ENCODE peak calls at places on chromosomes 2 and 18, in five cellular contexts. K is cardiac muscle cell, I is astrocyte of the cerebellum, N is fibroblast of lung, V is fibroblast of the aortic adventitia. Q is an unnamed sample.

GRCh38 chr2:25279091-25279651 is 62.6 kb downstream of the DNMT3A start:
- DNase-seq in I (no peak), V (peak), K (no peak), N (peak), Q (no peak)

GRCh38 chr2:6080837-6081541 is 388.8 kb downstream of the SOX11 start:
- DNase-seq in V (no peak), N (no peak), K (peak), I (no peak), Q (no peak)

GRCh38 chr18:50143891-50144290 is 51.1 kb downstream of the MYO5B start:
- DNase-seq in I (no peak), V (no peak), N (no peak), K (no peak), Q (no peak)

GRCh38 chr2:221085376-221085900 is 486.7 kb downstream of the EPHA4 start:
- DNase-seq in K (no peak), N (peak), V (peak), I (peak), Q (no peak)

GRCh38 chr18:47881042-47881441 is 49.4 kb downstream of the SMAD2 start:
- DNase-seq in K (no peak), I (no peak), V (no peak), N (no peak), Q (no peak)

GRCh38 chr2:164725542-164725941 is 104.3 kb upstream of the GRB14 start:
- DNase-seq in N (no peak), K (no peak), I (no peak), V (no peak), Q (no peak)

GRCh38 chr2:228017784-228018183 is 146.4 kb downstream of the DAW1 start:
- DNase-seq in I (no peak), V (no peak), N (no peak), K (no peak), Q (no peak)

GRCh38 chr2:15363142-15363541 is 198.0 kb downstream of the NBAS start:
- DNase-seq in K (no peak), N (no peak), V (peak), I (no peak), Q (peak)

GRCh38 chr2:240705204-240705781 is 13.6 kb downstream of the AQP12A start:
- DNase-seq in N (no peak), V (no peak), K (no peak), I (no peak), Q (no peak)

GRCh38 chr2:61911510-61911909 is 6.0 kb downstream of the COMMD1 start:
- DNase-seq in N (no peak), V (no peak), I (no peak), K (peak), Q (no peak)

GRCh38 chr2:180324191-180324590 is 317.1 kb upstream of the CWC22 start:
- DNase-seq in I (no peak), K (no peak), V (peak), N (no peak), Q (no peak)

GRCh38 chr18:40852406-40852805 is 1102.6 kb upstream of the PIK3C3 start:
- DNase-seq in K (no peak), N (no peak), V (no peak), I (no peak), Q (no peak)

GRCh38 chr18:2914185-2914584 is 67.4 kb downstream of the EMILIN2 start:
- DNase-seq in K (peak), I (no peak), V (no peak), N (no peak), Q (no peak)

GRCh38 chr2:149169653-149170052 is 131.2 kb downstream of the LYPD6B start:
- DNase-seq in K (no peak), I (no peak), V (no peak), N (no peak), Q (no peak)

GRCh38 chr2:54557601-54558187 is 101.6 kb downstream of the SPTBN1 start:
- DNase-seq in N (peak), K (peak), V (peak), I (no peak), Q (peak)

GRCh38 chr2:32832821-32833220 is 113.9 kb upstream of the LTBP1 start:
- DNase-seq in I (peak), N (peak), V (peak), K (no peak), Q (peak)

GRCh38 chr2:529425-529824 is 147.8 kb downstream of the TMEM18 start:
- DNase-seq in I (no peak), K (peak), V (peak), N (peak), Q (peak)

GRCh38 chr2:187826023-187826422 is 271.8 kb upstream of the TFPI start:
- DNase-seq in V (peak), K (no peak), N (peak), I (peak), Q (peak)

GRCh38 chr18:63192171-63192884 is 127.2 kb downstream of the BCL2 start:
- DNase-seq in K (no peak), I (no peak), V (no peak), N (no peak), Q (no peak)

GRCh38 chr2:63888490-63889402 is 47.0 kb downstream of the UGP2 start:
- DNase-seq in V (peak), K (peak), I (peak), N (peak), Q (peak)

GRCh38 chr2:68436270-68436669 is 30.8 kb downstream of the FBXO48 start:
- DNase-seq in I (no peak), V (peak), K (no peak), N (no peak), Q (no peak)

GRCh38 chr2:18123211-18123570 is 244.7 kb downstream of the KCNS3 start:
- DNase-seq in V (no peak), K (no peak), I (no peak), N (no peak), Q (no peak)

GRCh38 chr2:18122544-18123210 is 244.2 kb downstream of the KCNS3 start:
- DNase-seq in N (no peak), I (no peak), V (peak), K (no peak), Q (no peak)

GRCh38 chr2:18118703-18119102 is 240.2 kb downstream of the KCNS3 start:
- DNase-seq in I (no peak), N (peak), K (no peak), V (peak), Q (peak)

GRCh38 chr2:18119883-18120282 is 241.4 kb downstream of the KCNS3 start:
- DNase-seq in N (peak), I (peak), V (peak), K (no peak), Q (peak)

GRCh38 chr2:18117592-18117991 is 239.1 kb downstream of the KCNS3 start:
- DNase-seq in I (no peak), K (peak), N (peak), V (peak), Q (peak)
- H3K4me3 ChIP-seq in I (no peak), K (no peak), N (no peak), V (no peak), Q (no peak)

DNA sequence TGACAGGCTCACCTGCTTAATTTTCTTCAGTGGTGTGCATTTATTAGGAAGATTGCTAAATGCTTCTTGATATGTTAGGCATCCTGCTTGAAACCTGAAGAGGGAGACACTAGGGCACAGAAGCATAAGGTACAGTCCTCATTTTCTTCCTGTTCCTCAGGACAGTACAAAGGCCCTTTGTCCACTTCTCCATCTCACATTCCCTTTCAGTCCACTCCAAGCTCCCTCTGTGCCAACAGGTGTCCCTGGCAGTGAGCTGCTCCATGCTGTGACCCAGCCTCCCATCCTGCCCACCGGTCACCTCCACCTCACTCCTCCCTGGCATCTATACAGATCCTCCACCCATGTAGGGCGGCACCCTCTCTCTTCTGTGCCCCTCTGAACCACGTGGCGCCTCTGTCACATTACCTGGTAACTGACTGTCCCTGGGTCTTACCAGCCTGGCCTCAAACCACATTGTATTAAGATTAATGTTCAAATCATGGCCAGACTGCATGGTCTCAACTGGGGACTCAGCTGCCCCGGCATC is 162.8 kb downstream of the VAPA start:
- DNase-seq in I (no peak), V (no peak), K (no peak), N (no peak), Q (no peak)
- TF ChIP-seq CTCF in I (peak), V (no peak), K (no peak), N (no peak), Q (no peak)

GRCh38 chr2:230694241-230694640 is 18.4 kb upstream of the CAB39 start:
- DNase-seq in V (no peak), K (no peak), I (no peak), N (no peak), Q (no peak)

GRCh38 chr2:230692760-230693159 is 19.9 kb upstream of the CAB39 start:
- DNase-seq in N (no peak), I (no peak), V (peak), K (no peak), Q (no peak)

GRCh38 chr2:230691005-230691647 is 21.5 kb upstream of the CAB39 start:
- DNase-seq in K (no peak), V (peak), N (no peak), I (peak), Q (peak)

GRCh38 chr2:230695551-230695950 is 17.1 kb upstream of the CAB39 start:
- DNase-seq in N (no peak), V (no peak), I (no peak), K (no peak), Q (no peak)

GRCh38 chr2:230693411-230693810 is 19.2 kb upstream of the CAB39 start:
- DNase-seq in N (no peak), K (no peak), V (no peak), I (no peak), Q (no peak)
- H3K4me3 ChIP-seq in N (no peak), K (no peak), V (no peak), I (no peak), Q (no peak)

GRCh38 chr2:99190548-99190947 is 9.6 kb downstream of the MRPL30 start:
- DNase-seq in V (no peak), I (no peak), K (no peak), N (no peak), Q (no peak)
- TF ChIP-seq CTCF in V (no peak), I (peak), K (no peak), N (peak), Q (peak)

GRCh38 chr18:24987933-24988840 is 363.8 kb downstream of the ZNF521 start:
- DNase-seq in V (no peak), N (no peak), K (no peak), I (no peak), Q (no peak)

GRCh38 chr18:24987271-24987932 is 364.6 kb downstream of the ZNF521 start:
- DNase-seq in I (no peak), V (peak), N (peak), K (no peak), Q (peak)

GRCh38 chr18:24983566-24983965 is 368.4 kb downstream of the ZNF521 start:
- DNase-seq in V (no peak), I (no peak), N (no peak), K (no peak), Q (no peak)

GRCh38 chr18:24985616-24986015 is 366.4 kb downstream of the ZNF521 start:
- DNase-seq in V (no peak), N (no peak), I (no peak), K (no peak), Q (peak)

DNA sequence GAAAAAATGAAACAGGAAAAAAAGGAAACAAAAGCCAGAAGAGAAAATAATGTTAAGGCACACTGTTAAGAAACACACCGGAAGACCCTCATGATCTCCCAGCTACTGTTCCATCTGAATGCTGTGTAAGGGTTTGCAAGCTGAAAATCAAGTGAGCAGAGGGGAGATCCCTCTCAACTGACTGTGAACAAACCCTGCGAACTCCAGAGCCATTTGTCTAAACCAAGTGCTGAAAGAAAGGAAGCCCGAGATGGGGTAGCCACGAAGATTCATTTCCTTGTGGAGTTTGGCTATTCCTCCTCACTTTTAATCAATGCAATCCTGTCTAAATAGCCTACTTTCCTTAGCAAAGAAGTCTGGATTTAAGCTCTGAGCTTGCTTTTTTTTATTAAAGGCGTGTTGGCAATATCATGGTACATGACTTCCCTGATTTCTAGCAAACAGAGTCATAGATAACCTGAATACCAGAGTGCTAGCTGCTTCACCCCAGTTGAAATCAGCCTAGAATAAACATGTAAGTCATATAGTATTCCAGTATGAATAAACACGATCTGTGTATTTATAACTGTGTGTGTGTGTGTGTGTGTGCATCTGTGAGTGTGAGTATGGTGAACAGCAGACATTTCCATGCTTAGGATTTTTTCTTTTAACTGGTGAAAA is 365.2 kb downstream of the ZNF521 start:
- DNase-seq in N (peak), K (peak), V (peak), I (no peak), Q (peak)
- H3K4me3 ChIP-seq in N (no peak), K (no peak), V (no peak), I (no peak), Q (no peak)

DNA sequence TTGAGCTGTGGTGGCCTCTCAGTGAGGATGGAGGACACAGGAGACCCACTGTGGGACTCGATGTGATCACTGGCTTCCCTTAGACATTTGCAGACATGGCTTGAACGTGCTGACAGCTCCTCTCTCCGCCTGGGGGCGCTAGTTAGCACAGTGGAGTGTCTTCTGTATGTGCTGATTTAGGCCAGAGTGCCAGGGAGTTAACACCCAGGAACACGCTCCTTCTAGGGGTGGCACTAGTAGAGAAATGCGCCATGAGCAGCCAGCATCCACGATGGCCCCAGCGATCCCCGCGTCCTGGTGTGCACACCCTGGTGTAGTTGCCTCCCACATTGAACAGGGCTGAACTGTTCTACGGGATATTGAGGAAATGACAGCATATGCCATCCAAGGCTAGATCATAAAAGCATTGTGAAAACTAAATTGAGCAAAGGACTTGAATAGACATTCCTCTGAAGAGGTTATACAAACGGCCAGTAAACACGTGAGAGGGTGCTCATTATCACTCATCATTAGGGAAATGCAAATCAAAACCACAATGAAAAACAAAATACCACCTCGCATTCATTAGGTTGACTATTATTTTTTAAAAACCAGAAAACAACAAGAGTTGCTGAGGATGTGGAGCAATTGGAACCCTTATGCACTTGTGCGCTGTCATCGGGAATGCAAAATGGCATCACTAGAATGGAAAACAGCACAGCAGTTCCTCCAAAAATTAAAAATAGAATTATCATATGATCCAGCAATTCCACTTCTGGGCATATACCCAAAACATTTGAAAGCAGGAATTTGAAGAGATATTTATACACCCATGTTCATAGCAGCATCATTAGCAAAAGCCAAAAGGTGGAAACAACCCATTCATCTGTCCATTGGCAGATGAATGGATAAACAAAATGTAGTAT is 11.6 kb upstream of the NMUR1 start:
- DNase-seq in N (no peak), K (no peak), V (peak), I (no peak), Q (no peak)
- TF ChIP-seq CTCF in N (peak), K (peak), V (no peak), I (no peak), Q (peak)

DNA sequence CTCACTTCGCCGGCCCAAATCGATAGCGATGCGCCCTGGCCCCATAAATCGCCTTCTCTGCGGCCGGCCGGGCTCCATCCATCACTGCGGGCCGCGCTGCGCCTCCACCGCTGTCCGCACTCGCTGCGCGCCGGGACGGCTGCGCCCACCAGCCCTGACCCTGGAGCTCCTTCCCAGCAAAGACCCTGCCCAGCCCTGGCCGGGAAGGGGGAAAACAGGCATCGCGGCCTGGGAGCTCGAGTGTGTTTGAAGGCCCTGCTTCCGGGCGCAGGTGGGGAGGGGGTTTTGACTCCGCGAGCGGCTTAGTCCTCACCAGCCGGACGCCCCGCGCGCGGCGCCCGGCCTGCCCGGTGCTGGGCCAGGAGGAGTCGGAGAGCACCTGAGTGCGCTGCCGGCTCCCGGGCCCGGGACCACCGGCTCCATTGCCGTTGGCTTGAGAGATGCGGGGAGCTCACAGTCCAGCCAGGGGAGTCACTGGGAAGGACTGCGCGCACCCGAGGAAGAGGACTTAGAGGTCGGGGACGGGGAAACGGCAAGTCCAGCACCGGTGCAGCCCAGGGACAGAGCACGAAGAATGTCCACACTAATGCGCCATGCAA is 1.1 kb downstream of the PAX8 start:
- DNase-seq in V (no peak), N (no peak), I (no peak), K (peak), Q (no peak)
- H3K4me3 ChIP-seq in V (no peak), N (no peak), I (peak), K (peak), Q (no peak)

DNA sequence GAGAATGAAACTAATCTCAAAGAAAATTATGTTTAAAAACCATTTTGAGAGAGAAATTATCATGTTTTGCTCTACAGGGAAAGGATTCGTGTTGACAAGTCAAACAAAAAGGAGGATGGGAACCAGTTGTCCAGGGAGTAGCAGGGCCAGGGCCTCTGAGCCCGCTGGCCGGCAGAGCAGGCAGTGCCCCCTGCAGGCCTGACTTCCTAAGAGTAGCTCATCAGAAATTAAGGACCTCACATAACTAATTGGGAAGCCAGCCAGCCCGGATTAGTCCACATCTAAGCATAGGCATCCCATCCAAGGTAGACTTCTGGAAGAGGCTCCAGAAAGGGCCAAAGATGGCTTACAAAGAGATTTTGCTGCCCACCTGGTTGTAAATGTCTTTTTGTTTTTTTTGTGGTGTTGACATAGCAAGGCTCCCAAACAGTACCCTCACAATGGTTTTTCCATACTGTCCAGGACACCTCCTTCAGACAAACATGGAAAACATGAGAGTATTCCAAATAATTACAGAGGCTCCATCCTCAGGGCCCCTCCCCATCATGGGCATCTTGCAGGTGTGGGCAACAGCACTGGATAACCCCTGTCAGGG is 241.2 kb upstream of the TANK start:
- DNase-seq in V (peak), K (peak), I (no peak), N (peak), Q (peak)
- TF ChIP-seq CTCF in V (peak), K (peak), I (peak), N (peak), Q (peak)

DNA sequence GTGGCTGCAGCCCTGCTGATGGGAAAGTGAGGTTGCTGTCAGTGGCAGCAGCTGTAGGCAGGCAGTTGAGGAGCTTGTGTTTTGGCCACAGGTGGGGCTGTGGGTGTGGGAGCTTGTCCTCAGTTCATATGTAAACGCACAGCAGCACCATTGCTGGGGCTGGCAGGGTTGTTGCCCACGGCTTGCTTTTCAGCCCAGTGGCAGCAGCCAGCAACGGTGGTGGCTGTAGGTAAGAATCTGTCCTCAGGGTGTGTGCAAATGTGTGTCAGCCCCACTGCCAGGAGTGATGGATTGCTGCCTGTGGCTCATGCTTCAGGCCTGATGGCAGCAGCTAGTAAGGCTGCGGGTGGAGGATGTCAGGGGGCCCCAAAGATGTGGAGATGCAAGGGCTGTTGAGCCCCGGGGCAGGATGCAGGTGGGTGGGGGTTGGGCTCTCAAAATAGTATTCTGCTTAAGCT is 141.3 kb upstream of the THUMPD2 start:
- DNase-seq in I (no peak), N (no peak), V (no peak), K (peak), Q (no peak)
- H3K4me3 ChIP-seq in I (no peak), N (no peak), V (no peak), K (no peak), Q (no peak)

GRCh38 chr2:16462965-16463364 is 202.7 kb downstream of the CYRIA start:
- DNase-seq in V (no peak), I (no peak), N (no peak), K (no peak), Q (no peak)
- TF ChIP-seq CTCF in V (no peak), I (no peak), N (no peak), K (no peak), Q (no peak)

Q was measured in astrocyte of the spinal cord.